ENCODE peak calls at places on chromosomes 7 and 10, in four cellular contexts. M is Calu3, D is natural killer cell, V is SK-N-SH. X is an unnamed sample.

GRCh38 chr10:79562135-79562756 is 2.0 kb upstream of the SFTPA2 start:
- DNase-seq in M (peak; percentile 87), D (peak; percentile 37), V (peak; percentile 72), X (peak; percentile 63)

GRCh38 chr10:99854860-99855259 is 72.4 kb downstream of the ABCC2 start:
- DNase-seq in M (no peak), D (no peak), V (peak; percentile 50), X (peak; percentile 81)

GRCh38 chr7:106772655-106773108 is 92.4 kb upstream of the PIK3CG start:
- DNase-seq in M (no peak), D (no peak), V (no peak), X (peak; percentile 42)

GRCh38 chr7:116653204-116653603 is 18.8 kb upstream of the MET start:
- DNase-seq in M (peak; percentile 49), D (no peak), V (no peak), X (no peak)

GRCh38 chr7:85525661-85526060 is 338.8 kb upstream of the SEMA3D start:
- DNase-seq in M (no peak), D (no peak), V (no peak), X (no peak)

GRCh38 chr7:82430518-82431465 is 12.8 kb downstream of the CACNA2D1 start:
- DNase-seq in M (no peak), D (no peak), V (no peak), X (no peak)

GRCh38 chr10:48801026-48801425 is 116.4 kb downstream of the WDFY4 start:
- DNase-seq in M (no peak), D (no peak), V (no peak), X (no peak)

GRCh38 chr10:119494224-119495060 is 48.1 kb downstream of the RGS10 start:
- DNase-seq in M (no peak), D (no peak), V (no peak), X (no peak)

GRCh38 chr7:83414947-83415346 is 234.0 kb downstream of the SEMA3E start:
- DNase-seq in M (no peak), D (no peak), V (no peak), X (no peak)

GRCh38 chr7:95190515-95190914 is 133.8 kb downstream of the PON1 start:
- DNase-seq in M (no peak), D (no peak), V (no peak), X (no peak)

GRCh38 chr7:96669812-96670211 is 39.8 kb downstream of the SEM1 start:
- DNase-seq in M (no peak), D (no peak), V (no peak), X (no peak)

GRCh38 chr10:74103560-74104248 is 46.9 kb downstream of the AP3M1 start:
- DNase-seq in M (peak; percentile 21), D (no peak), V (peak; percentile 36), X (peak; percentile 51)
- TF ChIP-seq CTCF in M (no peak), D (no peak), V (peak; percentile 56), X (peak; percentile 58)

DNA sequence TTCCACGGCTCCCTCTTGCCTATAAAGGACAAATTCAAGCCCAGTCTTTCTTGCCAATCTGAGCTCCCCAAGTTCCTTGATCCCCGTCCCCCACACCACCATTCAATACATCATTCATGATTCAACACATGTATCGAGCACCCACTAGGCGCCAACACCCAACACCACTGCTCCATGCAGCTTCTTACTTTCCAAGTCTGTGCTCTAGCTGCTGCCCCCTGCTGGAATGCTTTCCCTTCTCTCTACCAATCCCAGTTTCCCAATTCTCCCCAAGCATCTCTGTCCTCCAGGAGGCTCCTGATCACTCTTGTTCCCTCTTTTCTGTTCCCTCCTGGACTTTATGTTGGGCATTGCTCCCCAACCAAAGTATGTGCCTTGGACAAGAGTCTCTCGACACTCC is 172.6 kb downstream of the NEURL1 start:
- DNase-seq in M (no peak), D (no peak), V (peak; percentile 68), X (peak; percentile 79)
- TF ChIP-seq CTCF in M (no peak), D (no peak), V (peak; percentile 56), X (peak; percentile 35)

DNA sequence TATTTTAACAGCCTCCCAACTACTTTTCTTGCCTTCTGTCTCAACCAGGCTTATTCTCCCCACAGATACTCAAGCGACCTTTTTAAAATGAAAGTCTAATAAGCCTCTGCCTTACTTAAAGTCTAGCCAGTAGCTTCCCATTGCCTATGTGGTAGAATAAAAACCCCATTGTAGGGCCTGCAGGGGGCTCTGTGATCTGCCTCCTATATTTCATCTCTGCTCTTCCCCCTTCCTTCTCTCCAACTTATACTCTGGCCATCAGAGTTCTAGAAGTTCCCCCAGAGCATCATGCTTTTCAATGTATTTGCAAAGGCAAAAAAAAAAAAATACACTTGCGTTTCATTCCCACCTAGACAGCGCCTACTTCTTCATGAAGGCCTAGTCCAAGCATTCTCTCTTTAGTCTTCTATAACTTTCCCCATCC is 167.7 kb upstream of the ADO start:
- DNase-seq in M (peak; percentile 17), D (no peak), V (no peak), X (no peak)
- TF ChIP-seq CTCF in M (no peak), D (no peak), V (peak; percentile 9), X (no peak)

GRCh38 chr7:1965579-1966294 is 267.0 kb downstream of the MAD1L1 start:
- DNase-seq in M (no peak), D (no peak), V (no peak), X (no peak)
- TF ChIP-seq CTCF in M (no peak), D (no peak), V (no peak), X (no peak)

DNA sequence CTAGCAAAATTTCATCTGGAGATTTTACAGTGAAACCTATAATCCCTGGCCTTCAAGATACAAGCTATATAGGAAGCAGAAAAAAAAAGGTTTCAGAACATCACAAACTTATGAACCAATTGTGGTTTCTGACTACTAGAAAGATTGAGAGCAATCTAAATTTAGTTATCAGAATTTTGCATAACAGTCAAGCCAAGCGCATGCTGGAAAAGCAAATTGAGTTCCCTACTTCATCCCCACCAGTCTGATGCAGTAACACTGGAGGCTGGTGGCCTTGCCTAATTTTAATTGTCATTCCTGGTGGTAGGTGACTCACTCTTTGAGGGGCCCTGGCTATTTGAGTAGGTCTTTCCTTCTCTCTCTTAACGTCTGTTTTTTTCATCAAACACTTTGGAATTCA is 46.3 kb upstream of the ELMO1 start:
- DNase-seq in M (no peak), D (no peak), V (no peak), X (no peak)
- TF ChIP-seq CTCF in M (no peak), D (no peak), V (no peak), X (no peak)

GRCh38 chr7:31129067-31129466 is 77.0 kb downstream of the ADCYAP1R1 start:
- DNase-seq in M (peak; percentile 34), D (no peak), V (no peak), X (no peak)
- TF ChIP-seq CTCF in M (peak; percentile 54), D (no peak), V (no peak), X (no peak)

DNA sequence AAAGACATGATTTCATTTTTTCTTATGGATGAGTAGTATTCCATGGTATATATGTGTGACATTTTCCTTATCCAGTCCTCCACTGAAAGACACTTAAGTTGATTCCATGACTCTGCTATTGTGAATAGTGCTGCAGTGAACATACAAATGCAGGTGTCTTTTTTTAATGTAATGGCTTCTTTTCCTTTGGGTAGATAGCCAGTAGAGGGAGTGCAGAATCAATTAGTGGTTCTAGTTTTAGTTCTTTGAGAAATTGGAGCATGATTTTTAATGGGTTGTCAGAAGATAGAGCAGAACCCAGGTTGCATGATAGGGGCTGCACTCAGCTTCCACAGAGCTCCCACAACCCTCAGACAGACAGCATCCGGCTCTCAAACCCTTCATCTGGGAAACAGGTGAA is 152.9 kb upstream of the PLXDC2 start:
- DNase-seq in M (no peak), D (no peak), V (no peak), X (no peak)
- TF ChIP-seq CTCF in M (no peak), D (no peak), V (no peak), X (no peak)

GRCh38 chr10:84613336-84614021 is 285.1 kb downstream of the CCSER2 start:
- DNase-seq in M (peak; percentile 56), D (no peak), V (peak; percentile 63), X (peak; percentile 41)
- TF ChIP-seq CTCF in M (peak; percentile 44), D (no peak), V (peak; percentile 17), X (peak; percentile 62)

DNA sequence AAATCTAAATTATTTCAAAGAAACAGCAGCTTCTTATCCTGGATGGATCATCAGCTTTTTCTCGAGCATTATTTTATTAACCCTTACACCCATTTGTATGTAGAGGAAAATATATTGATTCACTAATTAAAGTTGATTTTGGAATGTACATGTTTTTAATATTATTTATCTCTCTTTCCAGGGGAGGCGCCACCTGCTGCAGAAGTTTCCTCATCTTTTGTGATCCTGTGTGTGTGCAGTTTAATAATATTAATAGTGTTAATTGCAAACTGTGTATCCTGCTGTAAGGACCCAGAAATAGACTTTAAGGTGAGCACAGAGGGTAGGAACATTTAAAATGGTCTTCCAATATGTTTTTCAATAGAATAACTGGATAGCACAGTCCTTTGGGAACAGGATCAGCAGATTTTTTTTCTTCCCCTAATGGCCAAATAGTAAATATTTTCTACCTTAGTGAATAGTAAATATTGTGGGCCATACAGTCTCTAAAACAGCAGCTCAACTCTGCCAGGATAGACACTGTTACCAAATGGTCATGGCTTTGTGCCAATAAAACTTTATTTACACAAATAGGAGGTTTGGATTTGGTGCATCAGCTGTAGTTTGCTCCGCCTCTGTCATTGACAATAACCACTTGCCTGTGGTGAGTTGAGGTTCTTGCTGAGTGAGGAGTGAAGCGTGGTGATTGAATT is 30.6 kb downstream of the LMTK2 start:
- DNase-seq in M (no peak), D (no peak), V (no peak), X (no peak)
- TF ChIP-seq CTCF in M (no peak), D (no peak), V (no peak), X (no peak)

DNA sequence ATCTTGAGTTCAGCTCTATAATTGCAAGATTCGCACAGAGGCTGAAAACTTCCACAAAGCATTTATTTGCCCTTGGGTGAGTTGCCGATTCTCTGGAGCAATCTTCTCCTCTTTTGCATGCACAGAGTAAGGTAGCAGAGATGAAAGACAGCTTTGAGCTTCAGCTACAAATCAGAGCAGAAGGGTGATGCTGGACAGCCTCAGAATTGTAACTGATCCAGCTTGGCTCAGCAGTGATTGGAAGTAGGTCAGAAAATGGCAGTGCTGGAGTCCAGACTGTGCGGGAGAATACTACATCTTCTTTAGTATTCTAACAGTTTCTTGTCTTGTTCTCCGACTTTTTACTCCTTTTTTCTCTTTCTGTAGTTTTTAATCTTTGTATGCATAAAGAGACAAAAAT is 55.4 kb upstream of the CDC14C start:
- DNase-seq in M (no peak), D (no peak), V (no peak), X (no peak)
- TF ChIP-seq CTCF in M (no peak), D (no peak), V (no peak), X (no peak)